ENCODE peak calls at places on chromosome 18, in five cellular contexts. C is AG09309; L is activated naive CD8-positive, alpha-beta T cell treated with anti-CD3 and anti-CD28 coated beads, Interleukin-2, amount 10 ng/mL, durations not matched to agents 7 days and 5 days; Y is left ventricle myocardium inferior; M is stimulated activated CD8-positive, alpha-beta memory T cell treated with anti-CD3 and anti-CD28 coated beads, Interleukin-12 subunit alpha, Interleukin-12 subunit beta, amount 100 ng/mL, for 1 hour. G is an unnamed sample.

GRCh38 chr18:7177131-7177744 is 53.7 kb upstream of the LRRC30 start:
- DNase-seq in C (peak; percentile 63), L (no peak), Y (no peak), M (no peak), G (no peak)

GRCh38 chr18:48663931-48664847 is 125.4 kb downstream of the CTIF start:
- DNase-seq in C (no peak), L (peak; percentile 70), Y (peak; percentile 71), M (no peak), G (peak; percentile 6)

GRCh38 chr18:14781671-14782070 is 33.7 kb downstream of the ANKRD30B start:
- DNase-seq in C (no peak), L (no peak), Y (no peak), M (no peak), G (no peak)

GRCh38 chr18:21484851-21485636 is 115.5 kb downstream of the ESCO1 start:
- DNase-seq in C (no peak), L (no peak), Y (no peak), M (no peak), G (no peak)

GRCh38 chr18:79043288-79043687 is 25.9 kb upstream of the ATP9B start:
- DNase-seq in C (no peak), L (no peak), Y (no peak), M (no peak), G (no peak)

GRCh38 chr18:13424377-13424776 is 205.8 kb downstream of the LDLRAD4 start:
- DNase-seq in C (no peak), L (no peak), Y (no peak), M (no peak), G (no peak)

GRCh38 chr18:47847635-47848034 is 82.8 kb downstream of the SMAD2 start:
- DNase-seq in C (no peak), L (no peak), Y (no peak), M (no peak), G (no peak)

GRCh38 chr18:26685438-26686173 is 137.3 kb upstream of the KCTD1 start:
- DNase-seq in C (no peak), L (no peak), Y (no peak), M (no peak), G (no peak)

GRCh38 chr18:47470941-47471340 is 219.5 kb upstream of the SKOR2 start:
- DNase-seq in C (no peak), L (no peak), Y (no peak), M (no peak), G (no peak)

GRCh38 chr18:46411862-46412690 is 244.9 kb downstream of the LOXHD1 start:
- DNase-seq in C (no peak), L (no peak), Y (peak; percentile 39), M (no peak), G (no peak)

GRCh38 chr18:5103286-5103685 is 93.8 kb downstream of the AKAIN1 start:
- DNase-seq in C (no peak), L (no peak), Y (no peak), M (no peak), G (no peak)

GRCh38 chr18:42712065-42712464 is 403.4 kb downstream of the RIT2 start:
- DNase-seq in C (no peak), L (no peak), Y (no peak), M (no peak), G (no peak)

GRCh38 chr18:35345460-35345921 is 1.3 kb upstream of the ZNF24 start:
- DNase-seq in C (no peak), L (no peak), Y (no peak), M (no peak), G (no peak)

GRCh38 chr18:48393776-48394175 is 15.4 kb downstream of the ZBTB7C start:
- DNase-seq in C (no peak), L (no peak), Y (no peak), M (no peak), G (no peak)

G was measured in naive thymus-derived CD8-positive, alpha-beta T cell.